ENCODE peak calls at places on chromosomes 5 and 9, in five cellular contexts. G is aorta; A is HuH-7; X is activated naive CD8-positive, alpha-beta T cell treated with anti-CD3 and anti-CD28 coated beads, Interleukin-2, amount 50 U/mL, for 16 hours; S is COR-L47. R is an unnamed sample.

GRCh38 chr5:37086466-37087178 is 162.6 kb downstream of the CPLANE1 start:
- DNase-seq in A (peak), G (no peak), S (no peak), X (no peak), R (no peak)

GRCh38 chr5:76290321-76290757 is 112.7 kb upstream of the IQGAP2 start:
- DNase-seq in G (no peak), A (no peak), S (no peak), X (no peak), R (no peak)

GRCh38 chr5:102049517-102049916 is 246.6 kb downstream of the SLCO4C1 start:
- DNase-seq in S (peak), A (no peak), G (no peak), X (no peak), R (no peak)

GRCh38 chr5:168020522-168021294 is 270.7 kb upstream of the WWC1 start:
- DNase-seq in X (no peak), A (no peak), G (no peak), S (no peak), R (no peak)

GRCh38 chr9:121972501-121972981 is 120.6 kb downstream of the TTLL11 start:
- DNase-seq in A (no peak), S (no peak), X (no peak), G (peak), R (no peak)

GRCh38 chr9:99866398-99866797 is 40.1 kb upstream of the STX17 start:
- DNase-seq in A (no peak), S (no peak), G (no peak), X (no peak), R (no peak)

GRCh38 chr5:28850320-28850921 is 1812.0 kb upstream of the CDH9 start:
- DNase-seq in X (no peak), S (no peak), G (no peak), A (no peak), R (no peak)

GRCh38 chr9:127612993-127613954 is 1.2 kb downstream of the STXBP1 start:
- DNase-seq in G (peak), A (peak), X (no peak), S (peak), R (peak)

GRCh38 chr9:38621434-38622082 is 1.2 kb upstream of the ANKRD18A start:
- DNase-seq in A (no peak), X (no peak), S (peak), G (peak), R (peak)